ENCODE peak calls at places on chromosomes 11 and 22, in five cellular contexts. G is iris pigment epithelial cell, U is SW 1271, S is RCC 7860, E is left lung. F is an unnamed sample.
A peak's percentile ranks its signal among the peaks of the same experiment; 100 is the strongest.

GRCh38 chr22:35782504-35782903 is 64.8 kb downstream of the APOL5 start:
- DNase-seq in G (no peak), U (no peak), S (no peak), E (no peak), F (no peak)

GRCh38 chr22:37985751-37986281 is 1.5 kb upstream of the SOX10 start:
- DNase-seq in G (no peak), U (no peak), S (no peak), E (no peak), F (no peak)

GRCh38 chr11:77114089-77114463 is 11.4 kb downstream of the OMP start:
- DNase-seq in G (no peak), U (no peak), S (no peak), E (peak; percentile 67), F (no peak)

GRCh38 chr22:47197735-47198500 is 435.5 kb downstream of the TBC1D22A start:
- DNase-seq in G (no peak), U (no peak), S (no peak), E (no peak), F (no peak)

GRCh38 chr11:126766425-126766824 is 234.1 kb downstream of the KIRREL3 start:
- DNase-seq in G (no peak), U (no peak), S (no peak), E (no peak), F (no peak)

GRCh38 chr11:30310623-30311022 is 12.3 kb upstream of the ARL14EP start:
- DNase-seq in G (no peak), U (no peak), S (no peak), E (no peak), F (no peak)

GRCh38 chr11:108032800-108033199 is 24.1 kb downstream of the CUL5 start:
- DNase-seq in G (no peak), U (no peak), S (no peak), E (no peak), F (no peak)

GRCh38 chr11:117980716-117981115 is 5.5 kb upstream of the IL10RA start:
- DNase-seq in G (no peak), U (no peak), S (no peak), E (no peak), F (no peak)

GRCh38 chr11:62071408-62071807 is 52.4 kb upstream of the INCENP start:
- DNase-seq in G (peak; percentile 39), U (no peak), S (no peak), E (no peak), F (no peak)

GRCh38 chr22:24965822-24966626 is 13.5 kb downstream of the KIAA1671 start:
- DNase-seq in G (no peak), U (no peak), S (no peak), E (peak; percentile 84), F (no peak)

GRCh38 chr11:95924414-95924760 is 480 bp upstream of the MTMR2 start:
- DNase-seq in G (no peak), U (peak; percentile 79), S (peak; percentile 17), E (no peak), F (no peak)

GRCh38 chr11:115764172-115764571 is 260.0 kb upstream of the CADM1 start:
- DNase-seq in G (no peak), U (no peak), S (no peak), E (no peak), F (no peak)

GRCh38 chr11:8907116-8907515 is 3.9 kb upstream of the AKIP1 start:
- DNase-seq in G (no peak), U (no peak), S (no peak), E (no peak), F (no peak)

GRCh38 chr11:73866095-73866579 is 10.5 kb downstream of the COA4 start:
- DNase-seq in G (peak; percentile 41), U (no peak), S (no peak), E (no peak), F (no peak)

GRCh38 chr11:27860811-27861210 is 160.6 kb upstream of the BDNF start:
- DNase-seq in G (no peak), U (no peak), S (peak; percentile 39), E (no peak), F (no peak)

GRCh38 chr11:128058580-128059208 is 528.7 kb downstream of the ETS1 start:
- DNase-seq in G (no peak), U (no peak), S (no peak), E (no peak), F (no peak)

GRCh38 chr11:2077061-2077802 is 62.0 kb downstream of the IGF2 start:
- DNase-seq in G (peak; percentile 87), U (peak; percentile 76), S (peak; percentile 37), E (peak; percentile 21), F (no peak)

GRCh38 chr22:23103199-23103954 is 33.1 kb downstream of the GNAZ start:
- DNase-seq in G (no peak), U (no peak), S (no peak), E (no peak), F (no peak)

GRCh38 chr11:25900814-25901213 is 431.1 kb upstream of the ANO3 start:
- DNase-seq in G (no peak), U (no peak), S (no peak), E (no peak), F (no peak)

GRCh38 chr11:92838655-92839334 is 130.7 kb upstream of the MTNR1B start:
- DNase-seq in G (no peak), U (no peak), S (no peak), E (no peak), F (peak; percentile 56)

GRCh38 chr22:50497093-50497492 is 10.4 kb downstream of the LMF2 start:
- DNase-seq in G (no peak), U (no peak), S (no peak), E (no peak), F (no peak)

GRCh38 chr22:34055525-34056200 is 135.4 kb upstream of the LARGE1 start:
- DNase-seq in G (no peak), U (peak; percentile 7), S (peak; percentile 27), E (no peak), F (peak; percentile 72)

GRCh38 chr22:47600791-47601400 is 838.4 kb downstream of the TBC1D22A start:
- DNase-seq in G (no peak), U (no peak), S (no peak), E (no peak), F (no peak)

GRCh38 chr11:74611369-74611861 is 19.0 kb downstream of the POLD3 start:
- DNase-seq in G (peak; percentile 78), U (peak; percentile 39), S (peak; percentile 14), E (no peak), F (peak; percentile 15)

GRCh38 chr11:27473017-27473406 is 422 bp upstream of the LGR4 start:
- DNase-seq in G (no peak), U (no peak), S (no peak), E (no peak), F (no peak)

GRCh38 chr11:34480339-34480738 is 33.3 kb downstream of the ELF5 start:
- DNase-seq in G (peak; percentile 62), U (no peak), S (no peak), E (no peak), F (no peak)

GRCh38 chr22:32684822-32685187 is 116.7 kb upstream of the TIMP3 start:
- DNase-seq in G (no peak), U (no peak), S (no peak), E (no peak), F (no peak)

GRCh38 chr11:124923296-124923695 is 4.2 kb downstream of the HEPN1 start:
- DNase-seq in G (no peak), U (no peak), S (no peak), E (no peak), F (no peak)

GRCh38 chr11:80586464-80586863 is 1145.6 kb upstream of the TENM4 start:
- DNase-seq in G (no peak), U (peak; percentile 47), S (no peak), E (no peak), F (no peak)

F was measured in neural progenitor cell.